ENCODE peak calls at places on chromosomes 16 and 17, in six cellular contexts. One of them, this sample, is unnamed.

GRCh38 chr16:29645699-29646187 is 17.3 kb upstream of the SPN start:
- DNase-seq in K562: peak; percentile 87
- DNase-seq in HepG2: peak; percentile 89
- DNase-seq in H1: no peak
- DNase-seq in GM12878: peak; percentile 83
- DNase-seq in GM12892: no peak
- DNase-seq in this sample: peak; percentile 46

GRCh38 chr16:24853830-24854229 is 8.1 kb downstream of the SLC5A11 start:
- DNase-seq in GM12892: no peak
- DNase-seq in HepG2: no peak
- DNase-seq in H1: peak; percentile 54
- DNase-seq in GM12878: no peak
- DNase-seq in K562: no peak
- DNase-seq in this sample: no peak

GRCh38 chr17:41065829-41066624 is at the start of gene KRTAP2-4:
- DNase-seq in GM12878: no peak
- DNase-seq in H1: no peak
- DNase-seq in HepG2: peak; percentile 28
- DNase-seq in K562: peak; percentile 10
- DNase-seq in GM12892: no peak
- DNase-seq in this sample: no peak

GRCh38 chr17:36496018-36496789 is 9.7 kb downstream of the ZNHIT3 start:
- DNase-seq in HepG2: no peak
- DNase-seq in GM12892: no peak
- DNase-seq in GM12878: no peak
- DNase-seq in H1: no peak
- DNase-seq in K562: no peak
- DNase-seq in this sample: no peak

GRCh38 chr16:74793571-74793970 is 19.0 kb upstream of the FA2H start:
- DNase-seq in K562: no peak
- DNase-seq in HepG2: no peak
- DNase-seq in GM12878: no peak
- DNase-seq in H1: no peak
- DNase-seq in GM12892: no peak
- DNase-seq in this sample: no peak

GRCh38 chr17:16417896-16418683 is 2.7 kb downstream of the TRPV2 start:
- DNase-seq in GM12892: no peak
- DNase-seq in K562: peak; percentile 3
- DNase-seq in H1: no peak
- DNase-seq in GM12878: no peak
- DNase-seq in HepG2: no peak
- DNase-seq in this sample: no peak

GRCh38 chr17:8073627-8074485 is 13.7 kb downstream of the ALOX12B start:
- DNase-seq in K562: peak; percentile 68
- DNase-seq in GM12878: no peak
- DNase-seq in H1: peak; percentile 93
- DNase-seq in GM12892: peak; percentile 87
- DNase-seq in HepG2: peak; percentile 32
- DNase-seq in this sample: peak; percentile 90

GRCh38 chr16:57245472-57246113 is 534 bp downstream of the ARL2BP start:
- DNase-seq in H1: no peak
- DNase-seq in K562: peak; percentile 51
- DNase-seq in HepG2: no peak
- DNase-seq in GM12878: no peak
- DNase-seq in GM12892: peak; percentile 50
- DNase-seq in this sample: no peak

GRCh38 chr16:29775742-29776408 is 2.2 kb upstream of the ZG16 start:
- DNase-seq in GM12878: no peak
- DNase-seq in GM12892: no peak
- DNase-seq in H1: no peak
- DNase-seq in K562: peak; percentile 50
- DNase-seq in HepG2: no peak
- DNase-seq in this sample: no peak

GRCh38 chr17:81429813-81430510 is 34.7 kb downstream of the BAHCC1 start:
- DNase-seq in HepG2: no peak
- DNase-seq in GM12892: no peak
- DNase-seq in GM12878: no peak
- DNase-seq in H1: no peak
- DNase-seq in K562: no peak
- DNase-seq in this sample: no peak

GRCh38 chr17:42185497-42185860 is 227 bp upstream of the HCRT start:
- DNase-seq in K562: no peak
- DNase-seq in GM12892: no peak
- DNase-seq in HepG2: no peak
- DNase-seq in H1: no peak
- DNase-seq in GM12878: no peak
- DNase-seq in this sample: no peak

GRCh38 chr17:81523139-81524062 is 4.8 kb upstream of the FSCN2 start:
- DNase-seq in HepG2: peak; percentile 77
- DNase-seq in K562: peak; percentile 69
- DNase-seq in GM12878: no peak
- DNase-seq in GM12892: no peak
- DNase-seq in H1: peak; percentile 74
- DNase-seq in this sample: no peak

GRCh38 chr16:54511181-54511731 is 224.7 kb upstream of the IRX3 start:
- DNase-seq in HepG2: no peak
- DNase-seq in K562: no peak
- DNase-seq in GM12878: no peak
- DNase-seq in H1: no peak
- DNase-seq in GM12892: no peak
- DNase-seq in this sample: no peak

GRCh38 chr17:82984751-82985435 is 94.5 kb upstream of the METRNL start:
- DNase-seq in GM12892: no peak
- DNase-seq in H1: no peak
- DNase-seq in HepG2: no peak
- DNase-seq in K562: no peak
- DNase-seq in GM12878: no peak
- DNase-seq in this sample: peak; percentile 2

DNA sequence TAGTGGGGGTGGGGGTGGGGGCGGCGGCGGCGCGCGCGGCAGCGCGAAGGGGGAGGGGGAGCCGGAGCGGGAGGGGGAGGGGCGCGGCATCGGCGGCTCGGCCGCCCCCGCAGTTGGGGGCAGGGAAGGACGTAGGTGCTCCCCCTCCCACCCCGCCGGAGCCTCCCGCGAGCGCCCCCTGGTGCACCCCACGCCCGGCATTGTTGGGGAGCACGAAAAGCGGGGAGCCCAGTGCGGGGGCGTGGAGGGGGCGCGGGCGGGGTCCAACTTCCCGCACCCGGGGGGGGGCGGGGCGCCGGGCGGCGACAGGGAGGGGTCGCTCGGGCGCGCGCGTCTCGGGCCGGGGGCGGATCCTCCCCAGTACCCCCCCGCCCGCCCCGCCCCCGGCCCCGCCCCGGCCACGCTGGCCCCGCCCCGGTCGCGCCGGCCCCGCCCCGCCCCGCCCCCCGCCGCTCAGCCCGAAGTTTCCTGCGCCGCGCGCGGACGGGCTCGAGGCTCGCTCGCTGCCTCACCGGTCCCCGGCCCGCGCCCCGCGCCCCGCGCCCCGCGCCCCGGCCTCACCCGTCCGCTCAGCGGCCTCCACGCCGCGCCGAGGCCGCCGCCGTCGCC is at the start of gene CACNA1H:
- DNase-seq in HepG2: no peak
- DNase-seq in H1: peak; percentile 81
- DNase-seq in GM12878: no peak
- DNase-seq in GM12892: no peak
- DNase-seq in K562: peak; percentile 95
- DNase-seq in this sample: no peak
- TF ChIP-seq TAF1 in HepG2: no peak
- TF ChIP-seq TAF1 in H1: no peak
- TF ChIP-seq TAF1 in GM12878: no peak
- TF ChIP-seq TAF1 in GM12892: no peak
- TF ChIP-seq TAF1 in K562: no peak
- TF ChIP-seq TAF1 in this sample: no peak

GRCh38 chr17:75896360-75897075 is at the start of gene TRIM65:
- DNase-seq in K562: peak; percentile 93
- DNase-seq in GM12892: peak; percentile 92
- DNase-seq in GM12878: no peak
- DNase-seq in HepG2: peak; percentile 56
- DNase-seq in H1: peak; percentile 92
- DNase-seq in this sample: peak; percentile 94

GRCh38 chr17:75893305-75894048 is 3.3 kb downstream of the TRIM65 start:
- DNase-seq in HepG2: no peak
- DNase-seq in H1: no peak
- DNase-seq in K562: no peak
- DNase-seq in GM12878: no peak
- DNase-seq in GM12892: no peak
- DNase-seq in this sample: no peak

GRCh38 chr17:75891605-75892555 is 4.9 kb downstream of the TRIM65 start:
- DNase-seq in H1: no peak
- DNase-seq in K562: no peak
- DNase-seq in GM12878: no peak
- DNase-seq in GM12892: no peak
- DNase-seq in HepG2: peak; percentile 66
- DNase-seq in this sample: no peak

GRCh38 chr17:75892556-75893224 is 4.1 kb downstream of the TRIM65 start:
- DNase-seq in HepG2: peak; percentile 77
- DNase-seq in GM12892: no peak
- DNase-seq in GM12878: no peak
- DNase-seq in H1: no peak
- DNase-seq in K562: no peak
- DNase-seq in this sample: no peak

GRCh38 chr17:75894049-75894742 is 2.6 kb downstream of the TRIM65 start:
- DNase-seq in GM12878: no peak
- DNase-seq in GM12892: no peak
- DNase-seq in HepG2: peak; percentile 65
- DNase-seq in K562: no peak
- DNase-seq in H1: no peak
- DNase-seq in this sample: no peak
- TF ChIP-seq POLR2A in GM12878: no peak
- TF ChIP-seq POLR2A in GM12892: no peak
- TF ChIP-seq POLR2A in HepG2: peak; percentile 37
- TF ChIP-seq POLR2A in K562: peak; percentile 45
- TF ChIP-seq POLR2A in H1: no peak
- TF ChIP-seq POLR2A in this sample: no peak

GRCh38 chr17:61073799-61074513 is 325.7 kb upstream of the TBX2 start:
- DNase-seq in K562: no peak
- DNase-seq in GM12878: no peak
- DNase-seq in H1: no peak
- DNase-seq in HepG2: no peak
- DNase-seq in GM12892: no peak
- DNase-seq in this sample: no peak

GRCh38 chr17:61072648-61073047 is 327.0 kb upstream of the TBX2 start:
- DNase-seq in K562: no peak
- DNase-seq in GM12878: no peak
- DNase-seq in HepG2: no peak
- DNase-seq in H1: no peak
- DNase-seq in GM12892: no peak
- DNase-seq in this sample: no peak

GRCh38 chr17:61075988-61076387 is 323.7 kb upstream of the TBX2 start:
- DNase-seq in GM12878: no peak
- DNase-seq in H1: no peak
- DNase-seq in GM12892: no peak
- DNase-seq in K562: no peak
- DNase-seq in HepG2: no peak
- DNase-seq in this sample: no peak

GRCh38 chr17:61081959-61082358 is 317.7 kb upstream of the TBX2 start:
- DNase-seq in GM12878: no peak
- DNase-seq in K562: no peak
- DNase-seq in HepG2: no peak
- DNase-seq in H1: no peak
- DNase-seq in GM12892: no peak
- DNase-seq in this sample: no peak

GRCh38 chr17:61076649-61077048 is 323.0 kb upstream of the TBX2 start:
- DNase-seq in K562: no peak
- DNase-seq in HepG2: peak; percentile 39
- DNase-seq in H1: no peak
- DNase-seq in GM12892: no peak
- DNase-seq in GM12878: no peak
- DNase-seq in this sample: no peak
- TF ChIP-seq TAF1 in K562: no peak
- TF ChIP-seq TAF1 in HepG2: no peak
- TF ChIP-seq TAF1 in H1: no peak
- TF ChIP-seq TAF1 in GM12892: no peak
- TF ChIP-seq TAF1 in GM12878: no peak
- TF ChIP-seq TAF1 in this sample: no peak

DNA sequence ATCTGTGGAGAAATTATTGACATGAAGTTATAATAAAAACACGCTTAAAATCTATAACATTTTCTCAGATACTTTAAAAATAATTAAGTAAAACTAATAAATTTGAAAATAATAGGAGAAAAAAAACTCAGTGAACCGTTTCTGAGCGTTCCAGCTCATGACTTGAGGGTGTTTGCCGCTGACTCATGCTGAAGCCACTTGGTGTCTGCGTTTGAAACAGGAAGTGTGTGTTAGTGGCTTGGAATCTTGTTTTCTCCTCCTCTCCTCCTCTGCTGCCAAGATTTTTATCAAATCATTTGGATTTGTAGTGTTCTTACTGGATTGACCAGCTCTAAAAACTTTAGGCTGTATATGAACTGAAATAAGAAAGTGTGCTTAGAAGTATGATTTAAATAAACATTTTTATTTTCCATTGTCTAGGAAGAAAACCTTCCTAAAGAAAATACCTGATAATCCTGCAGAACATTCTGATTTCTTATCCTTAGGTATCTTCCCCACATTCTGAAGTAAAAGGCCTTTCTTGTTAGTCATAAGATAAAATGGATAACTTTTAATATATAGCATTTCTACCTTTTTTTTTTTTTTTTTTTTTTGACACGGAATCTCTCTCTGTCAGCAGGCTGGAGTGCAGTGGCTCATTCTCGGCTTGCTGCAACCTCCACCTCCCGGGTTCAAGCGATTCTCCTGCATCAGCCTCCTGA is 30.8 kb downstream of the USP10 start:
- DNase-seq in GM12892: no peak
- DNase-seq in GM12878: no peak
- DNase-seq in K562: peak; percentile 78
- DNase-seq in HepG2: peak; percentile 74
- DNase-seq in H1: peak; percentile 14
- DNase-seq in this sample: no peak
- TF ChIP-seq POLR2A in GM12892: no peak
- TF ChIP-seq POLR2A in GM12878: no peak
- TF ChIP-seq POLR2A in K562: peak; percentile 32
- TF ChIP-seq POLR2A in HepG2: no peak
- TF ChIP-seq POLR2A in H1: no peak
- TF ChIP-seq POLR2A in this sample: no peak